ENCODE peak calls at places on chromosomes 11 and 22, in four cellular contexts. G is GM12892, H is lower lobe of right lung, O is A549. S is an unnamed sample.

GRCh38 chr22:42964994-42965699 is 49.8 kb downstream of the PACSIN2 start:
- DNase-seq in G (no peak), H (no peak), O (no peak), S (no peak)

GRCh38 chr11:47355283-47356128 is 3.0 kb upstream of the MYBPC3 start:
- DNase-seq in G (no peak), H (peak), O (peak), S (peak)

GRCh38 chr22:49923445-49923844 is 5.0 kb downstream of the CRELD2 start:
- DNase-seq in G (no peak), H (no peak), O (no peak), S (no peak)

GRCh38 chr11:8090756-8091155 is 9.7 kb downstream of the TUB start:
- DNase-seq in G (no peak), H (no peak), O (peak), S (peak)

GRCh38 chr11:8368772-8369171 is 105.1 kb upstream of the LMO1 start:
- DNase-seq in G (no peak), H (no peak), O (no peak), S (no peak)

GRCh38 chr11:95121687-95122086 is 32.0 kb downstream of the ENDOD1 start:
- DNase-seq in G (no peak), H (no peak), O (no peak), S (no peak)

GRCh38 chr22:23282089-23282501 is 101.8 kb downstream of the BCR start:
- DNase-seq in G (no peak), H (peak), O (peak), S (peak)

GRCh38 chr22:38869663-38870062 is 2.4 kb downstream of the CBX6 start:
- DNase-seq in G (no peak), H (peak), O (no peak), S (no peak)

GRCh38 chr11:122751298-122752070 is 86.8 kb upstream of the CRTAM start:
- DNase-seq in G (no peak), H (no peak), O (no peak), S (no peak)

S was measured in head of caudate nucleus.